ENCODE peak calls at places on chromosomes 5 and 9, in ten cellular contexts. T, B, J, Y, E, M, G, L, O and S are unnamed samples.

GRCh38 chr5:36712719-36713118 is 106.3 kb downstream of the SLC1A3 start:
- DNase-seq in L (no peak), J (no peak), G (no peak), M (no peak), E (no peak), T (no peak), B (no peak), O (no peak), Y (no peak), S (no peak)

GRCh38 chr9:72600671-72601070 is 79.3 kb downstream of the TMC1 start:
- DNase-seq in T (no peak), M (no peak), Y (no peak), L (no peak), B (no peak), G (no peak), J (no peak), O (no peak), E (no peak), S (no peak)

GRCh38 chr9:133130721-133131244 is 9.7 kb upstream of the RALGDS start:
- DNase-seq in O (no peak), G (peak), M (no peak), T (peak), J (no peak), Y (peak), B (peak), L (no peak), E (no peak), S (no peak)

GRCh38 chr5:2749514-2750025 is 1.9 kb downstream of the IRX2 start:
- DNase-seq in B (no peak), Y (no peak), T (no peak), J (no peak), M (no peak), L (no peak), O (no peak), G (no peak), E (no peak), S (no peak)

GRCh38 chr9:127796225-127796813 is 6.4 kb upstream of the FPGS start:
- DNase-seq in J (no peak), G (no peak), T (peak), E (peak), M (no peak), Y (peak), L (no peak), B (no peak), O (peak), S (no peak)

GRCh38 chr5:178086266-178086665 is 27.1 kb upstream of the N4BP3 start:
- DNase-seq in J (no peak), O (no peak), M (no peak), Y (no peak), E (no peak), L (no peak), T (no peak), B (no peak), G (no peak), S (no peak)

GRCh38 chr5:163938595-163938994 is 433.2 kb downstream of the MAT2B start:
- DNase-seq in G (no peak), B (no peak), T (no peak), O (no peak), L (no peak), Y (no peak), E (no peak), M (no peak), J (no peak), S (no peak)

GRCh38 chr5:72328172-72328571 is 8.0 kb downstream of the PTCD2 start:
- DNase-seq in O (peak), G (no peak), E (peak), M (peak), J (peak), L (no peak), B (no peak), Y (no peak), T (no peak), S (no peak)

GRCh38 chr5:93274291-93274690 is 306.7 kb downstream of the NR2F1-AS1 start:
- DNase-seq in G (no peak), J (no peak), M (no peak), E (peak), O (no peak), T (no peak), Y (no peak), L (peak), B (no peak), S (no peak)

GRCh38 chr9:81729141-81729540 is 39.8 kb upstream of the TLE1 start:
- DNase-seq in T (no peak), J (no peak), L (no peak), G (no peak), E (no peak), M (no peak), B (no peak), Y (no peak), O (no peak), S (no peak)

GRCh38 chr9:137191691-137192447 is 3.4 kb downstream of the SSNA1 start:
- DNase-seq in L (no peak), J (peak), T (no peak), E (no peak), B (no peak), M (no peak), O (no peak), Y (no peak), G (no peak), S (no peak)

GRCh38 chr5:133240425-133241091 is 188.7 kb downstream of the HSPA4 start:
- DNase-seq in M (no peak), E (peak), O (no peak), B (peak), T (no peak), J (peak), Y (no peak), L (peak), G (peak), S (peak)

GRCh38 chr9:92294297-92294676 is 790 bp upstream of the IARS1 start:
- DNase-seq in Y (peak), M (no peak), L (peak), G (peak), B (peak), J (peak), T (peak), O (peak), E (peak), S (no peak)

GRCh38 chr9:110115341-110115820 is 92.6 kb downstream of the C9orf152 start:
- DNase-seq in E (no peak), J (peak), L (no peak), G (no peak), M (no peak), B (no peak), O (peak), Y (no peak), T (no peak), S (no peak)

GRCh38 chr9:93092171-93092991 is 3.6 kb upstream of the CARD19 start:
- DNase-seq in G (peak), L (no peak), B (no peak), E (no peak), Y (no peak), J (no peak), T (no peak), O (no peak), M (no peak), S (no peak)

GRCh38 chr9:91680129-91680528 is 256.5 kb upstream of the NFIL3 start:
- DNase-seq in M (no peak), E (peak), Y (no peak), L (no peak), O (no peak), T (no peak), B (no peak), J (no peak), G (no peak), S (no peak)

GRCh38 chr5:149125386-149125891 is 15.9 kb upstream of the ABLIM3 start:
- DNase-seq in B (no peak), E (no peak), T (no peak), O (no peak), G (no peak), L (peak), M (no peak), J (no peak), Y (no peak), S (no peak)

GRCh38 chr9:79759460-79759859 is 187.7 kb downstream of the TLE4 start:
- DNase-seq in G (peak), B (peak), E (no peak), O (no peak), Y (no peak), M (no peak), T (no peak), L (no peak), J (no peak), S (no peak)

GRCh38 chr5:1767524-1768282 is 31.9 kb downstream of the MRPL36 start:
- DNase-seq in E (no peak), M (no peak), Y (no peak), O (peak), T (no peak), L (no peak), J (no peak), G (no peak), B (no peak), S (no peak)

GRCh38 chr9:33044677-33045282 is 19.7 kb downstream of the DNAJA1 start:
- DNase-seq in M (no peak), E (peak), L (peak), J (peak), Y (no peak), G (peak), T (no peak), O (no peak), B (no peak), S (no peak)

GRCh38 chr5:149392718-149393117 is 13.6 kb upstream of the IL17B start:
- DNase-seq in B (peak), L (no peak), O (no peak), G (no peak), T (no peak), Y (no peak), M (no peak), E (no peak), J (no peak), S (no peak)

GRCh38 chr9:93677061-93677571 is 100.7 kb downstream of the PHF2 start:
- DNase-seq in L (no peak), B (no peak), O (peak), E (no peak), J (peak), G (no peak), Y (no peak), M (no peak), T (peak), S (no peak)

GRCh38 chr5:88438006-88438405 is 169.4 kb upstream of the TMEM161B start:
- DNase-seq in J (no peak), L (peak), B (no peak), E (peak), M (no peak), O (no peak), G (no peak), T (no peak), Y (no peak), S (no peak)

GRCh38 chr9:136379003-136379287 is 5.5 kb upstream of the CARD9 start:
- DNase-seq in E (no peak), Y (no peak), J (no peak), T (no peak), B (no peak), G (no peak), M (no peak), L (no peak), O (no peak), S (no peak)

GRCh38 chr5:173858675-173859121 is 29.5 kb upstream of the CPEB4 start:
- DNase-seq in L (no peak), O (no peak), G (no peak), J (no peak), Y (no peak), T (no peak), B (no peak), M (no peak), E (no peak), S (no peak)

GRCh38 chr5:41252036-41252435 is 38.7 kb upstream of the C6 start:
- DNase-seq in M (no peak), E (no peak), O (no peak), B (no peak), L (no peak), Y (no peak), T (no peak), J (no peak), G (no peak), S (no peak)

GRCh38 chr5:174166231-174167079 is 120.9 kb downstream of the NSG2 start:
- DNase-seq in Y (no peak), T (no peak), J (peak), B (no peak), M (no peak), E (no peak), G (no peak), L (no peak), O (peak), S (no peak)

GRCh38 chr9:15936316-15936869 is 383.6 kb downstream of the CCDC171 start:
- DNase-seq in B (no peak), Y (no peak), T (no peak), E (peak), L (no peak), O (no peak), J (no peak), M (peak), G (no peak), S (no peak)

GRCh38 chr9:96348261-96348660 is 35.2 kb downstream of the SLC35D2 start:
- DNase-seq in M (no peak), L (peak), G (no peak), J (no peak), E (no peak), O (no peak), Y (no peak), T (no peak), B (no peak), S (no peak)

GRCh38 chr5:10151656-10152055 is 98.0 kb downstream of the ATPSCKMT start:
- DNase-seq in G (no peak), Y (no peak), T (no peak), B (no peak), E (no peak), J (no peak), O (no peak), L (no peak), M (no peak), S (no peak)

GRCh38 chr5:93299596-93300308 is 281.3 kb downstream of the NR2F1-AS1 start:
- DNase-seq in T (no peak), B (no peak), M (peak), G (no peak), L (peak), E (no peak), O (no peak), J (peak), Y (no peak), S (no peak)